ENCODE peak calls at places on chromosomes 4 and X, in four cellular contexts. P, G, J and K are unnamed samples.

GRCh38 chr4:139808381-139809206 is 143.0 kb downstream of the MGST2 start:
- DNase-seq in P (peak; percentile 46), G (no peak), J (no peak), K (no peak)

GRCh38 chr4:89657931-89658700 is 178.8 kb downstream of the SNCA start:
- DNase-seq in P (peak; percentile 19), G (no peak), J (no peak), K (no peak)

GRCh38 chrX:111375747-111376146 is 36.2 kb downstream of the DCX start:
- DNase-seq in P (no peak), G (no peak), J (no peak), K (no peak)

GRCh38 chr4:89549907-89550306 is 242.3 kb upstream of the GPRIN3 start:
- DNase-seq in P (no peak), G (no peak), J (no peak), K (no peak)

GRCh38 chr4:77959566-77960338 is 97.1 kb downstream of the MRPL1 start:
- DNase-seq in P (peak; percentile 62), G (no peak), J (no peak), K (no peak)

GRCh38 chr4:6598127-6598526 is 23.1 kb downstream of the MAN2B2 start:
- DNase-seq in P (no peak), G (no peak), J (no peak), K (no peak)

GRCh38 chr4:19402666-19403065 is 849.0 kb upstream of the SLIT2 start:
- DNase-seq in P (no peak), G (no peak), J (no peak), K (no peak)

GRCh38 chrX:124217289-124218251 is 114.9 kb upstream of the TEX13D start:
- DNase-seq in P (peak; percentile 89), G (peak; percentile 36), J (no peak), K (no peak)

GRCh38 chr4:168524006-168524405 is 27.2 kb downstream of the PALLD start:
- DNase-seq in P (no peak), G (no peak), J (no peak), K (no peak)

GRCh38 chr4:72295966-72296557 is 264.3 kb downstream of the NPFFR2 start:
- DNase-seq in P (peak; percentile 49), G (no peak), J (no peak), K (no peak)

GRCh38 chrX:96713303-96713702 is 28.7 kb downstream of the DIAPH2 start:
- DNase-seq in P (no peak), G (no peak), J (no peak), K (no peak)

GRCh38 chr4:82372874-82373815 is 646 bp downstream of the HNRNPD start:
- DNase-seq in P (peak; percentile 91), G (peak; percentile 88), J (peak; percentile 85), K (peak; percentile 83)

GRCh38 chr4:156961241-156962068 is 10.1 kb downstream of the PDGFC start:
- DNase-seq in P (no peak), G (no peak), J (no peak), K (no peak)

GRCh38 chr4:26061248-26061986 is 147.4 kb downstream of the SMIM20 start:
- DNase-seq in P (peak; percentile 83), G (peak; percentile 56), J (no peak), K (no peak)

GRCh38 chrX:70476934-70477733 is 32.5 kb downstream of the DLG3 start:
- DNase-seq in P (peak; percentile 58), G (peak; percentile 42), J (no peak), K (no peak)

DNA sequence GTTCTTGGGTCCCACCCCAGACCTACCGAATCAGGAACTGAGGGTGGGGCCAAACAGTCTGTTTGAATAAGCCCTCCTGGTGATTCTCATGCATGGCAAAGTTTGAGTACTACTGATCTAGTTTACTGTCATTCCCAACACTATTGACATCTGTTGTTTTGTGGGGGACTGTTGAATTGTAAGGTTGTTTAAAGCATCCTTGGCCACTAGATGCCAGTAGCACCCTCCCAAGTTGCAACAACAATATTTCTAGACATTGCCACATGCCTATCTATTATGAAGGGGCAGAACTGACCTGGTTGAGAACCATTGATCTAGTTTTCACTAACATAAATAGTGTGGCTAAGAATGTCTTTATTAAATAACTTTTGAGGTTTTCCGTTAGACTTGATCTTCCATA is 15.1 kb downstream of the TAF9B start:
- DNase-seq in P (peak; percentile 42), G (no peak), J (no peak), K (no peak)
- TF ChIP-seq CTCF in P (no peak), G (no peak), J (no peak), K (peak; percentile 22)

GRCh38 chrX:40004916-40005289 is 92.9 kb downstream of the BCOR start:
- DNase-seq in P (no peak), G (no peak), J (no peak), K (no peak)

GRCh38 chrX:40003982-40004535 is 93.7 kb downstream of the BCOR start:
- DNase-seq in P (no peak), G (no peak), J (no peak), K (no peak)

GRCh38 chrX:40005290-40006011 is 92.3 kb downstream of the BCOR start:
- DNase-seq in P (no peak), G (no peak), J (no peak), K (no peak)

GRCh38 chrX:40006025-40007017 is 91.4 kb downstream of the BCOR start:
- DNase-seq in P (peak; percentile 34), G (no peak), J (no peak), K (no peak)

GRCh38 chrX:40003071-40003981 is 94.4 kb downstream of the BCOR start:
- DNase-seq in P (no peak), G (no peak), J (no peak), K (no peak)
- TF ChIP-seq POLR2A in P (no peak), G (no peak), J (no peak), K (no peak)

DNA sequence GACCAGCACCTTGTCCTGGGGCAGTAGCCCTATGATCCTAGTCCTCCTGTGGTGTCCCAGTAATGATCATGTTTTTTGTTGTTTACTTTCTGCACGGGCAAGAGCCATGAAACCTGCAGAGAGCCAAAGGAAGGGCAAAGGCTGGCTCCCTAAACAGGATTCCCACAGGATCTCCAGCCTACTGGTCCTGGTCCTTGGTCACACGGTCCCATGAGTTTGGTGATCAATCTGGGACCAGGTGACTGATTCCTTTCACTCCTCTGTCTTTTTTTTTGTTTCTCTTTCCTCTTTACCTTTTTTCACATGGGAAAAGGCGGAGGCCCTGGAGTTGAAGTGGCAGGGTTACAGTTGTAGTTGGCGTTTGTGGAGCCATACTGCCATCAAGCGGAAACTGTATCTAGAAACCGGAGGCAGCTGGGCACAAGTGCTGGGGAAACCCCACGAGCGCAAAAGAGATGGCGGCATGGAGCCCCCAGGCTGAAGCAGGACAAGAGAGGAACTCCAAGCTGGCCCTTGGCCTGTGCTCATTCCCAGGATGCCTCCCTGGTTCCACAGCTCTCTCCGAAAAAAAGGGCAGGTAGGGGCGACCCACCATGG is 34.6 kb downstream of the NBDY start:
- DNase-seq in P (peak; percentile 57), G (peak; percentile 73), J (no peak), K (peak; percentile 76)
- TF ChIP-seq CTCF in P (no peak), G (peak; percentile 57), J (peak; percentile 50), K (peak; percentile 82)

GRCh38 chr4:79651516-79651915 is 243.5 kb upstream of the GK2 start:
- DNase-seq in P (no peak), G (no peak), J (no peak), K (no peak)

GRCh38 chr4:79652232-79652631 is 244.2 kb upstream of the GK2 start:
- DNase-seq in P (no peak), G (no peak), J (no peak), K (no peak)

GRCh38 chr4:79650794-79651431 is 242.9 kb upstream of the GK2 start:
- DNase-seq in P (peak; percentile 9), G (no peak), J (no peak), K (no peak)

GRCh38 chr4:79652726-79653125 is 244.7 kb upstream of the GK2 start:
- DNase-seq in P (no peak), G (no peak), J (no peak), K (no peak)

DNA sequence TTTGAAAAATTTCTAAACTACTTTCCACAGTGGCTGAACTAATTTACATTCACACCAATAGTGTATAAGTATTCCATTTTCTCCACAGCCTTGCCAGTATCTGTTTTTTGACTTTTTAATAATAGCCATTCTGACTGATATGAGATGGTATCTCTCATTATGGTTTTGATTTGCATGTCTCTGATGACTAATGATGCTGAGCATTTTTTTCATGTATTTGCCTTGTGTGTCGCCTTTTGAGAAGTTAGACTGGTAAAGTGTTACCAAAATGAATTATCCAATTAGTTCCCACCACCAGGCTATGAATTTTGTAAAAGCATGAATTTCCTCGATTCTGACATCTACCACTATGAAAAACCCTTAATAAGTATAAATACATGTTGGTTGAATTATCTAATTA is 242.2 kb upstream of the GK2 start:
- DNase-seq in P (no peak), G (no peak), J (no peak), K (no peak)
- TF ChIP-seq POLR2A in P (no peak), G (no peak), J (no peak), K (no peak)

GRCh38 chr4:76801621-76802545 is 96.1 kb downstream of the SOWAHB start:
- DNase-seq in P (no peak), G (no peak), J (no peak), K (peak; percentile 24)
- TF ChIP-seq CTCF in P (no peak), G (no peak), J (no peak), K (no peak)

GRCh38 chr4:185127021-185127925 is 15.8 kb upstream of the SLC25A4 start:
- DNase-seq in P (no peak), G (no peak), J (no peak), K (peak; percentile 42)

GRCh38 chr4:185123479-185123878 is 19.6 kb upstream of the SLC25A4 start:
- DNase-seq in P (no peak), G (no peak), J (no peak), K (no peak)

GRCh38 chr4:185122681-185123345 is 20.3 kb upstream of the SLC25A4 start:
- DNase-seq in P (peak; percentile 15), G (no peak), J (no peak), K (no peak)

GRCh38 chr4:185134176-185134869 is 8.7 kb upstream of the SLC25A4 start:
- DNase-seq in P (peak; percentile 67), G (no peak), J (no peak), K (no peak)

DNA sequence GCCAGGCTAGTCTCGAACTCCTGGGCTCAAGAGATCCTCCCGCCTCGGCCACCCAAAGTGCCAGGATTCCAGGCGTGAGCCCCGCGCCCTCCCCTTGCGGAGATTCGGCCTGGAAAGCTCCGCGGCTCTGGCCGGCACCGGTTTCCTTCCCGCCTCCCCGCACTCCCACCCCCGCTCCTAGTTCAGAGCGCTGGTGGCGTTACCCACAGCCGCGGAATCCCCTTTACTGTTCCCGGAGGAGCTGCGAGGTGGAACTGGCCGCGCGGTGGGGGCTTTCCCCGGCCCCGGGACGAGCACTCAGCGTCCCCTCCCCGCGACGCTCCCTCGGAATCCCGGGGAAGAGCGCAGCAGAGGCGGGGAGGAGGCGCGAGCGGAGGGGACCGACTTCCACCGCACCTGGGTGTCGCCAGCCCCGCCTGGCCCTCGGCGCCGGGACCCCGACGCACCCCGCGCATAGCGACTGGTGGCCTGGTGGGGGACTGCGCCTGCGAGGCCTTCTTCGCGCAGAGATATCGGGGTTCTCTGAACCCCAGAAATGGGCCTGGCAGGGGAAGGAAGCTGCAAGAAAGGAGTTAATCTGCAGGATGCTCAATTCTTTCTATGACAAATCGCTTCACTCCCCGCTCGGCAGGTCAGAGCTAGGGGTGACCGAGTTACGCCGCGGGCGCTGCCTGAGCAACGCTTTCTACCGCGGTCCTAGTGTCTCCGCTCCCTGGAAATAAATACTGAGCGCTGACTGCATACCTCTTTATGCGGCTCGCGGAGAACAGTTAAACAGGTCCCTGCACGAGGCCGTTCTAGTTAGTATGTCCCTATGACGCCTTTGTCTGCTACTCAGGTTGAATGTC is 14.6 kb upstream of the SLC25A4 start:
- DNase-seq in P (no peak), G (peak; percentile 49), J (no peak), K (no peak)
- TF ChIP-seq POLR2A in P (no peak), G (no peak), J (no peak), K (no peak)

GRCh38 chr4:175443547-175443946 is 368.5 kb downstream of the GPM6A start:
- DNase-seq in P (no peak), G (no peak), J (no peak), K (no peak)
- TF ChIP-seq CTCF in P (peak; percentile 7), G (no peak), J (no peak), K (no peak)

GRCh38 chr4:8244001-8244757 is 25.4 kb upstream of the HTRA3 start:
- DNase-seq in P (no peak), G (no peak), J (no peak), K (peak; percentile 10)
- TF ChIP-seq POLR2A in P (no peak), G (no peak), J (no peak), K (no peak)